ENCODE peak calls at places on chromosomes 12 and 14, in five cellular contexts. One of them, this sample, is unnamed.

GRCh38 chr14:92499216-92499615 is 14.4 kb upstream of the RIN3 start:
- DNase-seq in neural progenitor cell: no peak
- DNase-seq in left ventricle myocardium inferior: no peak
- DNase-seq in suprapubic skin: no peak
- DNase-seq in body of pancreas: no peak
- DNase-seq in this sample: no peak

GRCh38 chr14:31950760-31951637 is 126.1 kb upstream of the ARHGAP5 start:
- DNase-seq in neural progenitor cell: peak; percentile 69
- DNase-seq in body of pancreas: peak; percentile 22
- DNase-seq in left ventricle myocardium inferior: peak; percentile 61
- DNase-seq in suprapubic skin: no peak
- DNase-seq in this sample: peak; percentile 54

GRCh38 chr12:27608890-27609289 is 84.9 kb downstream of the PPFIBP1 start:
- DNase-seq in suprapubic skin: no peak
- DNase-seq in body of pancreas: no peak
- DNase-seq in neural progenitor cell: no peak
- DNase-seq in left ventricle myocardium inferior: no peak
- DNase-seq in this sample: no peak

GRCh38 chr14:74290415-74290814 is 12.3 kb downstream of the ABCD4 start:
- DNase-seq in body of pancreas: no peak
- DNase-seq in suprapubic skin: no peak
- DNase-seq in neural progenitor cell: peak; percentile 55
- DNase-seq in left ventricle myocardium inferior: no peak
- DNase-seq in this sample: no peak

GRCh38 chr14:93880025-93880820 is 46.9 kb upstream of the FAM181A start:
- DNase-seq in suprapubic skin: no peak
- DNase-seq in body of pancreas: no peak
- DNase-seq in left ventricle myocardium inferior: no peak
- DNase-seq in neural progenitor cell: no peak
- DNase-seq in this sample: peak; percentile 40

GRCh38 chr14:73753887-73754880 is 40.0 kb upstream of the PNMA1 start:
- DNase-seq in suprapubic skin: no peak
- DNase-seq in neural progenitor cell: no peak
- DNase-seq in body of pancreas: no peak
- DNase-seq in left ventricle myocardium inferior: no peak
- DNase-seq in this sample: no peak

GRCh38 chr12:93447555-93448265 is 6.0 kb upstream of the UBE2N start:
- DNase-seq in neural progenitor cell: no peak
- DNase-seq in body of pancreas: no peak
- DNase-seq in suprapubic skin: no peak
- DNase-seq in left ventricle myocardium inferior: no peak
- DNase-seq in this sample: no peak

GRCh38 chr14:77024171-77024627 is 4.3 kb downstream of the IRF2BPL start:
- DNase-seq in neural progenitor cell: peak; percentile 88
- DNase-seq in suprapubic skin: no peak
- DNase-seq in body of pancreas: peak; percentile 70
- DNase-seq in left ventricle myocardium inferior: peak; percentile 42
- DNase-seq in this sample: no peak

GRCh38 chr14:25009891-25010290 is 40.1 kb downstream of the STXBP6 start:
- DNase-seq in left ventricle myocardium inferior: no peak
- DNase-seq in neural progenitor cell: peak; percentile 6
- DNase-seq in suprapubic skin: no peak
- DNase-seq in body of pancreas: no peak
- DNase-seq in this sample: no peak

GRCh38 chr12:62713723-62714122 is 221.2 kb downstream of the PPM1H start:
- DNase-seq in body of pancreas: no peak
- DNase-seq in left ventricle myocardium inferior: no peak
- DNase-seq in neural progenitor cell: no peak
- DNase-seq in suprapubic skin: no peak
- DNase-seq in this sample: no peak

DNA sequence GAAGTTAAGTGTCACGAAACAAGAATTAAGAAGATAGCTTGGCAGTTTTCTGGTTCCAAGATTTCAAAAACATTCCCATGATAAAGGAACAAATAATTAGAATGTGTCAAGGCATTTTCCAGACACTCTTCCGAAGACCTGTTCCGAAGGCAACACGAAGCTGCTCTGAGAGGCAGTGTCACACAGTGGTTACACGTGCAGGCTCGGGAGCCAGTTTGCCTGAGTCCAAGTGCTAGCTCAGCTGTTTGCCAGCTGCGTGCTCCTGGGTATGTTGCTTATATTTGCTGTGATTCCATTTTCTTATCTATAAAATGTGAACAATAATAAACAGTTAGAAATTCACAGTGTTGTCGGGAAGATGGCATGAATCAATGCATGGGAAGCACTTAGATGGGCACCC is 217.9 kb upstream of the GRIP1 start:
- DNase-seq in suprapubic skin: no peak
- DNase-seq in neural progenitor cell: no peak
- DNase-seq in left ventricle myocardium inferior: no peak
- DNase-seq in body of pancreas: no peak
- DNase-seq in this sample: no peak
- H3K4me1 ChIP-seq in suprapubic skin: peaks cover 16% of the 10 kb centered on the region
- H3K4me1 ChIP-seq in neural progenitor cell: no peaks in the 10 kb centered on the region
- H3K4me1 ChIP-seq in left ventricle myocardium inferior: no peaks in the 10 kb centered on the region
- H3K4me1 ChIP-seq in body of pancreas: no peaks in the 10 kb centered on the region
- H3K4me1 ChIP-seq in this sample: peaks cover 7% of the 10 kb centered on the region

GRCh38 chr12:110010853-110011835 is 11.9 kb downstream of the ANKRD13A start:
- DNase-seq in suprapubic skin: no peak
- DNase-seq in left ventricle myocardium inferior: no peak
- DNase-seq in body of pancreas: no peak
- DNase-seq in neural progenitor cell: no peak
- DNase-seq in this sample: no peak
- H3K27ac ChIP-seq in suprapubic skin: no peak overlapping the region
- H3K27ac ChIP-seq in left ventricle myocardium inferior: no peak overlapping the region
- H3K27ac ChIP-seq in body of pancreas: no peak overlapping the region
- H3K27ac ChIP-seq in neural progenitor cell: no peak overlapping the region
- H3K27ac ChIP-seq in this sample: no peak overlapping the region

GRCh38 chr12:14589169-14590004 is 21.7 kb upstream of the PLBD1 start:
- DNase-seq in left ventricle myocardium inferior: no peak
- DNase-seq in body of pancreas: no peak
- DNase-seq in suprapubic skin: no peak
- DNase-seq in neural progenitor cell: no peak
- DNase-seq in this sample: no peak
- H3K4me1 ChIP-seq in left ventricle myocardium inferior: peaks cover 9% of the 10 kb centered on the region
- H3K4me1 ChIP-seq in body of pancreas: peaks cover 8% of the 10 kb centered on the region
- H3K4me1 ChIP-seq in suprapubic skin: no peaks in the 10 kb centered on the region
- H3K4me1 ChIP-seq in neural progenitor cell: no peaks in the 10 kb centered on the region
- H3K4me1 ChIP-seq in this sample: no peaks in the 10 kb centered on the region

GRCh38 chr12:109707470-109707821 is 6.2 kb upstream of the FAM222A start:
- DNase-seq in suprapubic skin: no peak
- DNase-seq in left ventricle myocardium inferior: no peak
- DNase-seq in neural progenitor cell: no peak
- DNase-seq in body of pancreas: no peak
- DNase-seq in this sample: no peak

GRCh38 chr12:109706747-109707469 is 6.7 kb upstream of the FAM222A start:
- DNase-seq in neural progenitor cell: peak; percentile 76
- DNase-seq in body of pancreas: peak; percentile 57
- DNase-seq in left ventricle myocardium inferior: no peak
- DNase-seq in suprapubic skin: no peak
- DNase-seq in this sample: no peak

GRCh38 chr12:109709401-109710278 is 4.0 kb upstream of the FAM222A start:
- DNase-seq in left ventricle myocardium inferior: no peak
- DNase-seq in suprapubic skin: no peak
- DNase-seq in neural progenitor cell: no peak
- DNase-seq in body of pancreas: peak; percentile 56
- DNase-seq in this sample: no peak

GRCh38 chr12:109710279-109710746 is 3.3 kb upstream of the FAM222A start:
- DNase-seq in left ventricle myocardium inferior: no peak
- DNase-seq in neural progenitor cell: no peak
- DNase-seq in body of pancreas: no peak
- DNase-seq in suprapubic skin: no peak
- DNase-seq in this sample: no peak

GRCh38 chr12:109708939-109709338 is 4.7 kb upstream of the FAM222A start:
- DNase-seq in body of pancreas: no peak
- DNase-seq in suprapubic skin: no peak
- DNase-seq in left ventricle myocardium inferior: no peak
- DNase-seq in neural progenitor cell: no peak
- DNase-seq in this sample: no peak
- H3K27ac ChIP-seq in body of pancreas: peak overlapping the region; percentile 46
- H3K27ac ChIP-seq in suprapubic skin: no peak overlapping the region
- H3K27ac ChIP-seq in left ventricle myocardium inferior: no peak overlapping the region
- H3K27ac ChIP-seq in neural progenitor cell: no peak overlapping the region
- H3K27ac ChIP-seq in this sample: no peak overlapping the region

GRCh38 chr12:105740970-105741725 is 397.6 kb downstream of the NUAK1 start:
- DNase-seq in neural progenitor cell: no peak
- DNase-seq in left ventricle myocardium inferior: peak; percentile 67
- DNase-seq in suprapubic skin: no peak
- DNase-seq in body of pancreas: no peak
- DNase-seq in this sample: peak; percentile 79

GRCh38 chr12:105742567-105742874 is 396.2 kb downstream of the NUAK1 start:
- DNase-seq in suprapubic skin: no peak
- DNase-seq in left ventricle myocardium inferior: no peak
- DNase-seq in body of pancreas: no peak
- DNase-seq in neural progenitor cell: no peak
- DNase-seq in this sample: no peak

GRCh38 chr12:105738036-105738435 is 400.7 kb downstream of the NUAK1 start:
- DNase-seq in left ventricle myocardium inferior: peak; percentile 46
- DNase-seq in neural progenitor cell: no peak
- DNase-seq in suprapubic skin: no peak
- DNase-seq in body of pancreas: no peak
- DNase-seq in this sample: no peak

GRCh38 chr12:105741786-105742566 is 396.8 kb downstream of the NUAK1 start:
- DNase-seq in left ventricle myocardium inferior: peak; percentile 16
- DNase-seq in neural progenitor cell: no peak
- DNase-seq in suprapubic skin: no peak
- DNase-seq in body of pancreas: no peak
- DNase-seq in this sample: no peak

GRCh38 chr12:105740337-105740736 is 398.4 kb downstream of the NUAK1 start:
- DNase-seq in body of pancreas: no peak
- DNase-seq in neural progenitor cell: peak; percentile 66
- DNase-seq in left ventricle myocardium inferior: no peak
- DNase-seq in suprapubic skin: no peak
- DNase-seq in this sample: no peak
- H3K4me1 ChIP-seq in body of pancreas: no peaks in the 10 kb centered on the region
- H3K4me1 ChIP-seq in neural progenitor cell: peaks cover 42% of the 10 kb centered on the region
- H3K4me1 ChIP-seq in left ventricle myocardium inferior: peaks cover 59% of the 10 kb centered on the region
- H3K4me1 ChIP-seq in suprapubic skin: peaks cover 24% of the 10 kb centered on the region
- H3K4me1 ChIP-seq in this sample: peaks cover 26% of the 10 kb centered on the region

DNA sequence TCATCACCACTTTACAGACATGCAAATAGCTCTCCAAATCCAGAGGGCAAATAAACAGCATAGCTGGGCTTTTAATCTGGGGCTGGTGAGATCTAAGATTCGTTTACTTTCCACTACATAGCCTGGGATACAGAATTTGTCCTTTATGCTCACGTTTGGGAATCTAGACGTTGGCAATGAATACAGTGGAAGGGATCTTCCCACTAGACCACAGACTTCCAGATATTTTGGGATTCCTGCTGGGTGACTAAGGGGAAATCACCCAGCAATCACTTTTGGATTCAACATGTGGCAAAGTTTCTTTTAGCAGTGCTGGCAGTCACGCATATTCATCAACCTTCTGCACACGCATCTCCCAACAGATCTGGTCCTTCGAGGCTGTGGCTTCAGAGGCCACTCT is 23.5 kb downstream of the APPL2 start:
- DNase-seq in suprapubic skin: no peak
- DNase-seq in left ventricle myocardium inferior: no peak
- DNase-seq in body of pancreas: no peak
- DNase-seq in neural progenitor cell: no peak
- DNase-seq in this sample: no peak
- H3K27ac ChIP-seq in suprapubic skin: no peak overlapping the region
- H3K27ac ChIP-seq in left ventricle myocardium inferior: no peak overlapping the region
- H3K27ac ChIP-seq in body of pancreas: no peak overlapping the region
- H3K27ac ChIP-seq in neural progenitor cell: no peak overlapping the region
- H3K27ac ChIP-seq in this sample: no peak overlapping the region

GRCh38 chr12:90167501-90167900 is 458.9 kb upstream of the ATP2B1 start:
- DNase-seq in suprapubic skin: no peak
- DNase-seq in neural progenitor cell: no peak
- DNase-seq in body of pancreas: no peak
- DNase-seq in left ventricle myocardium inferior: no peak
- DNase-seq in this sample: no peak

GRCh38 chr12:90163975-90164374 is 455.3 kb upstream of the ATP2B1 start:
- DNase-seq in left ventricle myocardium inferior: no peak
- DNase-seq in suprapubic skin: no peak
- DNase-seq in body of pancreas: no peak
- DNase-seq in neural progenitor cell: no peak
- DNase-seq in this sample: no peak

GRCh38 chr12:90166012-90166411 is 457.4 kb upstream of the ATP2B1 start:
- DNase-seq in suprapubic skin: no peak
- DNase-seq in body of pancreas: no peak
- DNase-seq in left ventricle myocardium inferior: no peak
- DNase-seq in neural progenitor cell: no peak
- DNase-seq in this sample: no peak

GRCh38 chr12:90170740-90171139 is 462.1 kb upstream of the ATP2B1 start:
- DNase-seq in left ventricle myocardium inferior: no peak
- DNase-seq in neural progenitor cell: no peak
- DNase-seq in suprapubic skin: no peak
- DNase-seq in body of pancreas: no peak
- DNase-seq in this sample: no peak

DNA sequence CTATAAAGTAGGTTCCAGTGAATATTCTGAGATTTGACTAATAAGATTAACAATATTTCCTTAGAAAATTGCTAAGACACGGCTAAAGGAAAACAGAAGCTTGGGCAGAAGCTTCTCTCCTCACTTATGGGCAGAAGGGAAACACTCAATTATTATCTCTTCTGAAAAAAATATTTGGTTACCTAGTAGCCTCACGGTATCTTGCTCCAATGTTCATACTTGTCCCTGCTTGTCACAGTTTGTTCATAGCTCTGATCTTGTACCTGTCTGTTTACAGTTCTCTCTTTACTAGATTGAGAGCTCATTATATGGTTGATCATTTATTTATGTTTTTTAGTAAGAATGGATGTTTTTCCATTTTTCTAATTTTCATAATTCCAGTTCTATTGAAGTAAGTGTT is 458.0 kb upstream of the ATP2B1 start:
- DNase-seq in left ventricle myocardium inferior: no peak
- DNase-seq in body of pancreas: no peak
- DNase-seq in neural progenitor cell: no peak
- DNase-seq in suprapubic skin: no peak
- DNase-seq in this sample: no peak
- H3K4me1 ChIP-seq in left ventricle myocardium inferior: no peaks in the 10 kb centered on the region
- H3K4me1 ChIP-seq in body of pancreas: no peaks in the 10 kb centered on the region
- H3K4me1 ChIP-seq in neural progenitor cell: no peaks in the 10 kb centered on the region
- H3K4me1 ChIP-seq in suprapubic skin: no peaks in the 10 kb centered on the region
- H3K4me1 ChIP-seq in this sample: no peaks in the 10 kb centered on the region

This sample was measured in psoas muscle.